ENCODE peak calls at places on chromosome 7, in nine cellular contexts. One of them, this sample, is unnamed.

GRCh38 chr7:34991938-34992840 is 45.1 kb downstream of the DPY19L1 start:
- DNase-seq in GM12891: no peak
- DNase-seq in A549: peak
- DNase-seq in Peyer's patch: no peak
- DNase-seq in endothelial cell of umbilical vein: peak
- DNase-seq in IMR-90: peak
- DNase-seq in right lobe of liver: no peak
- DNase-seq in heart left ventricle: no peak
- DNase-seq in H54: peak
- DNase-seq in this sample: no peak

GRCh38 chr7:6395898-6396582 is 51.7 kb downstream of the DAGLB start:
- DNase-seq in GM12891: no peak
- DNase-seq in A549: no peak
- DNase-seq in Peyer's patch: no peak
- DNase-seq in endothelial cell of umbilical vein: no peak
- DNase-seq in IMR-90: no peak
- DNase-seq in right lobe of liver: no peak
- DNase-seq in heart left ventricle: peak
- DNase-seq in H54: no peak
- DNase-seq in this sample: peak

GRCh38 chr7:98641646-98642489 is 24.8 kb downstream of the NPTX2 start:
- DNase-seq in GM12891: peak
- DNase-seq in A549: no peak
- DNase-seq in Peyer's patch: no peak
- DNase-seq in endothelial cell of umbilical vein: no peak
- DNase-seq in IMR-90: no peak
- DNase-seq in right lobe of liver: no peak
- DNase-seq in heart left ventricle: no peak
- DNase-seq in H54: no peak
- DNase-seq in this sample: no peak

GRCh38 chr7:47435889-47436312 is 146.0 kb downstream of the TNS3 start:
- DNase-seq in GM12891: no peak
- DNase-seq in A549: peak
- DNase-seq in Peyer's patch: peak
- DNase-seq in endothelial cell of umbilical vein: peak
- DNase-seq in IMR-90: peak
- DNase-seq in right lobe of liver: no peak
- DNase-seq in heart left ventricle: peak
- DNase-seq in H54: peak
- DNase-seq in this sample: peak

GRCh38 chr7:71133232-71133622 is 1.3 kb downstream of the GALNT17 start:
- DNase-seq in GM12891: no peak
- DNase-seq in A549: no peak
- DNase-seq in Peyer's patch: no peak
- DNase-seq in endothelial cell of umbilical vein: no peak
- DNase-seq in IMR-90: no peak
- DNase-seq in right lobe of liver: no peak
- DNase-seq in heart left ventricle: no peak
- DNase-seq in H54: no peak
- DNase-seq in this sample: no peak

GRCh38 chr7:70805360-70805759 is 326.6 kb upstream of the GALNT17 start:
- DNase-seq in GM12891: no peak
- DNase-seq in A549: no peak
- DNase-seq in Peyer's patch: no peak
- DNase-seq in endothelial cell of umbilical vein: no peak
- DNase-seq in IMR-90: no peak
- DNase-seq in right lobe of liver: no peak
- DNase-seq in heart left ventricle: no peak
- DNase-seq in H54: no peak
- DNase-seq in this sample: no peak

GRCh38 chr7:93711926-93712325 is 137.4 kb upstream of the CALCR start:
- DNase-seq in GM12891: no peak
- DNase-seq in A549: no peak
- DNase-seq in Peyer's patch: no peak
- DNase-seq in endothelial cell of umbilical vein: no peak
- DNase-seq in IMR-90: no peak
- DNase-seq in right lobe of liver: no peak
- DNase-seq in heart left ventricle: no peak
- DNase-seq in H54: no peak
- DNase-seq in this sample: no peak

GRCh38 chr7:43004076-43004475 is 71.9 kb downstream of the MRPL32 start:
- DNase-seq in GM12891: no peak
- DNase-seq in A549: no peak
- DNase-seq in Peyer's patch: no peak
- DNase-seq in endothelial cell of umbilical vein: no peak
- DNase-seq in IMR-90: no peak
- DNase-seq in right lobe of liver: no peak
- DNase-seq in heart left ventricle: no peak
- DNase-seq in H54: no peak
- DNase-seq in this sample: no peak

GRCh38 chr7:1447551-1448244 is 11.6 kb downstream of the MICALL2 start:
- DNase-seq in GM12891: no peak
- DNase-seq in A549: no peak
- DNase-seq in Peyer's patch: no peak
- DNase-seq in endothelial cell of umbilical vein: no peak
- DNase-seq in IMR-90: peak
- DNase-seq in right lobe of liver: no peak
- DNase-seq in heart left ventricle: no peak
- DNase-seq in H54: no peak
- DNase-seq in this sample: no peak

GRCh38 chr7:83976302-83976701 is 218.3 kb downstream of the SEMA3A start:
- DNase-seq in GM12891: peak
- DNase-seq in A549: peak
- DNase-seq in Peyer's patch: no peak
- DNase-seq in endothelial cell of umbilical vein: peak
- DNase-seq in IMR-90: peak
- DNase-seq in right lobe of liver: no peak
- DNase-seq in heart left ventricle: no peak
- DNase-seq in H54: peak
- DNase-seq in this sample: peak

GRCh38 chr7:129825005-129825553 is 127.7 kb downstream of the UBE2H start:
- DNase-seq in GM12891: peak
- DNase-seq in A549: peak
- DNase-seq in Peyer's patch: peak
- DNase-seq in endothelial cell of umbilical vein: no peak
- DNase-seq in IMR-90: no peak
- DNase-seq in right lobe of liver: peak
- DNase-seq in heart left ventricle: peak
- DNase-seq in H54: peak
- DNase-seq in this sample: peak

GRCh38 chr7:157477550-157478212 is 140.9 kb downstream of the DNAJB6 start:
- DNase-seq in GM12891: no peak
- DNase-seq in A549: no peak
- DNase-seq in Peyer's patch: peak
- DNase-seq in endothelial cell of umbilical vein: no peak
- DNase-seq in IMR-90: no peak
- DNase-seq in right lobe of liver: peak
- DNase-seq in heart left ventricle: no peak
- DNase-seq in H54: no peak
- DNase-seq in this sample: no peak

GRCh38 chr7:81769891-81770818 is at the start of gene HGF:
- DNase-seq in GM12891: no peak
- DNase-seq in A549: no peak
- DNase-seq in Peyer's patch: no peak
- DNase-seq in endothelial cell of umbilical vein: peak
- DNase-seq in IMR-90: peak
- DNase-seq in right lobe of liver: peak
- DNase-seq in heart left ventricle: peak
- DNase-seq in H54: peak
- DNase-seq in this sample: no peak

GRCh38 chr7:14432936-14433335 is 443.5 kb upstream of the ETV1 start:
- DNase-seq in GM12891: no peak
- DNase-seq in A549: no peak
- DNase-seq in Peyer's patch: no peak
- DNase-seq in endothelial cell of umbilical vein: no peak
- DNase-seq in IMR-90: no peak
- DNase-seq in right lobe of liver: no peak
- DNase-seq in heart left ventricle: no peak
- DNase-seq in H54: no peak
- DNase-seq in this sample: no peak

GRCh38 chr7:50866343-50867047 is 83.8 kb upstream of the GRB10 start:
- DNase-seq in GM12891: no peak
- DNase-seq in A549: no peak
- DNase-seq in Peyer's patch: no peak
- DNase-seq in endothelial cell of umbilical vein: no peak
- DNase-seq in IMR-90: no peak
- DNase-seq in right lobe of liver: no peak
- DNase-seq in heart left ventricle: no peak
- DNase-seq in H54: no peak
- DNase-seq in this sample: no peak

GRCh38 chr7:6071406-6071805 is 40.2 kb downstream of the ANKRD61 start:
- DNase-seq in GM12891: no peak
- DNase-seq in A549: no peak
- DNase-seq in Peyer's patch: no peak
- DNase-seq in endothelial cell of umbilical vein: no peak
- DNase-seq in IMR-90: no peak
- DNase-seq in right lobe of liver: no peak
- DNase-seq in heart left ventricle: no peak
- DNase-seq in H54: no peak
- DNase-seq in this sample: no peak

GRCh38 chr7:20791523-20791879 is 4.8 kb upstream of the SP8 start:
- DNase-seq in GM12891: no peak
- DNase-seq in A549: no peak
- DNase-seq in Peyer's patch: no peak
- DNase-seq in endothelial cell of umbilical vein: no peak
- DNase-seq in IMR-90: no peak
- DNase-seq in right lobe of liver: no peak
- DNase-seq in heart left ventricle: no peak
- DNase-seq in H54: no peak
- DNase-seq in this sample: no peak

GRCh38 chr7:129315916-129316315 is 91.1 kb downstream of the AHCYL2 start:
- DNase-seq in GM12891: no peak
- DNase-seq in A549: no peak
- DNase-seq in Peyer's patch: no peak
- DNase-seq in endothelial cell of umbilical vein: no peak
- DNase-seq in IMR-90: no peak
- DNase-seq in right lobe of liver: no peak
- DNase-seq in heart left ventricle: peak
- DNase-seq in H54: no peak
- DNase-seq in this sample: no peak

GRCh38 chr7:8581842-8582241 is 148.4 kb downstream of the NXPH1 start:
- DNase-seq in GM12891: no peak
- DNase-seq in A549: no peak
- DNase-seq in Peyer's patch: no peak
- DNase-seq in endothelial cell of umbilical vein: no peak
- DNase-seq in IMR-90: no peak
- DNase-seq in right lobe of liver: no peak
- DNase-seq in heart left ventricle: no peak
- DNase-seq in H54: no peak
- DNase-seq in this sample: no peak

DNA sequence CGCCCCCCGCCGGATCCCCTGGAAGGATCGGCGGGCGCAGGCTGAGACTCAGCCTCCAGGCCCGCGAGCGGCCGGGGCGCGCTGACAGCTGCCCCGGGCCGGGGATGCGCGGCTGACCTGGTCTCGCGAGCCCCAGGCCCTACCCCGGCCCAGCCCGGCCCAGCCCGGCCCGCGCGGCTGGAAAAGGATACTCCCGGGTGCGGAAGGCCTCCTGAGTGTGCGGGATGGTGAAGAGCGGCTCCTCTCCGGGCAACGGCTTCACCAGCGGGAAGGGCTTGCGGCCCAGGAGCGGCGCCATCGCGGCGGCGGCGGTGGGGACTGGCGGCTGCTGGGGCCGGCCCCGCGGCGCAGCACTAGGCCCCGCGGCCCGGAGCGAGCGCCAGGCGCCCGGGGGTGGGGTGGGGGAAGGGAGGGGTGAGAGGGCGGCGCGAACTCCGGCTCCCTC is 435 bp downstream of the BAZ1B start:
- DNase-seq in GM12891: peak
- DNase-seq in A549: no peak
- DNase-seq in Peyer's patch: no peak
- DNase-seq in endothelial cell of umbilical vein: no peak
- DNase-seq in IMR-90: peak
- DNase-seq in right lobe of liver: no peak
- DNase-seq in heart left ventricle: no peak
- DNase-seq in H54: peak
- DNase-seq in this sample: peak
- TF ChIP-seq POLR2A in GM12891: no peak
- TF ChIP-seq POLR2A in A549: peak
- TF ChIP-seq POLR2A in Peyer's patch: no peak
- TF ChIP-seq POLR2A in endothelial cell of umbilical vein: no peak
- TF ChIP-seq POLR2A in IMR-90: peak
- TF ChIP-seq POLR2A in right lobe of liver: no peak
- TF ChIP-seq POLR2A in heart left ventricle: no peak
- TF ChIP-seq POLR2A in H54: peak
- TF ChIP-seq POLR2A in this sample: no peak

GRCh38 chr7:140904081-140904480 is 20.6 kb downstream of the BRAF start:
- DNase-seq in GM12891: no peak
- DNase-seq in A549: no peak
- DNase-seq in Peyer's patch: no peak
- DNase-seq in endothelial cell of umbilical vein: no peak
- DNase-seq in IMR-90: peak
- DNase-seq in right lobe of liver: no peak
- DNase-seq in heart left ventricle: no peak
- DNase-seq in H54: no peak
- DNase-seq in this sample: no peak
- TF ChIP-seq POLR2A in GM12891: no peak
- TF ChIP-seq POLR2A in A549: no peak
- TF ChIP-seq POLR2A in Peyer's patch: no peak
- TF ChIP-seq POLR2A in endothelial cell of umbilical vein: no peak
- TF ChIP-seq POLR2A in IMR-90: no peak
- TF ChIP-seq POLR2A in right lobe of liver: no peak
- TF ChIP-seq POLR2A in heart left ventricle: no peak
- TF ChIP-seq POLR2A in H54: no peak
- TF ChIP-seq POLR2A in this sample: no peak

DNA sequence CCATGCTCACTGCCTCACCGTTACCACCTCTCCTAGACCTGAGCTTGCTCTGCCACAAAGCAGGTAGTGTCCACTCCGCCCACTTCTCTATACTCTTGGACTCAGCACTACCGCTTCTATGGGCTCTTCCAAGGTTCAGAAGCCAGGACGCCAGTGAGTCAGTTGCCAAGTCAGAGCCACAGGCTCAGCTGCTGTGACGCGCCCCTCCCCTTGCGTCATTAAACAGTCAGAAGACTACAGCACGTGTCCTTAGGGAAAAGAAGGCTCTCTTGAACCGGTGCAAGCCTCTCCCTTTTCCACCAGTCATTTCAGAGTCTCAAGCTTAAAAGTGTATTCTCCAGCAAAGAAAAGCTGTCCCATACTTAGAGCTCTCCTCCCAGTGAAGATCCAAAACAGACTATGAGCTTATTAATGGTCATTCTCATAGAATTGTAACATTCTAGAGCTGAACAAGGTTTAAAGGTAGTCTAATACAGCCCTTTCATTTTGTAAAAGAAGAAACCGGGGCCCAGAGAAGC is 41.0 kb upstream of the MET start:
- DNase-seq in GM12891: no peak
- DNase-seq in A549: peak
- DNase-seq in Peyer's patch: peak
- DNase-seq in endothelial cell of umbilical vein: no peak
- DNase-seq in IMR-90: peak
- DNase-seq in right lobe of liver: peak
- DNase-seq in heart left ventricle: peak
- DNase-seq in H54: peak
- DNase-seq in this sample: no peak
- TF ChIP-seq POLR2A in GM12891: no peak
- TF ChIP-seq POLR2A in A549: no peak
- TF ChIP-seq POLR2A in Peyer's patch: peak
- TF ChIP-seq POLR2A in endothelial cell of umbilical vein: no peak
- TF ChIP-seq POLR2A in IMR-90: no peak
- TF ChIP-seq POLR2A in right lobe of liver: no peak
- TF ChIP-seq POLR2A in heart left ventricle: no peak
- TF ChIP-seq POLR2A in H54: no peak
- TF ChIP-seq POLR2A in this sample: no peak

GRCh38 chr7:30504347-30505173 is at the start of gene GGCT:
- DNase-seq in GM12891: peak
- DNase-seq in A549: peak
- DNase-seq in Peyer's patch: peak
- DNase-seq in endothelial cell of umbilical vein: peak
- DNase-seq in IMR-90: peak
- DNase-seq in right lobe of liver: peak
- DNase-seq in heart left ventricle: peak
- DNase-seq in H54: peak
- DNase-seq in this sample: peak
- TF ChIP-seq POLR2A in GM12891: peak
- TF ChIP-seq POLR2A in A549: peak
- TF ChIP-seq POLR2A in Peyer's patch: peak
- TF ChIP-seq POLR2A in endothelial cell of umbilical vein: peak
- TF ChIP-seq POLR2A in IMR-90: peak
- TF ChIP-seq POLR2A in right lobe of liver: peak
- TF ChIP-seq POLR2A in heart left ventricle: peak
- TF ChIP-seq POLR2A in H54: peak
- TF ChIP-seq POLR2A in this sample: peak

This sample was measured in erythroblast.